ENCODE peak calls at places on chromosomes 2 and 18, in eight cellular contexts. One of them, this sample, is unnamed.

GRCh38 chr2:108236676-108237335 is 3.0 kb upstream of the SULT1C3 start:
- DNase-seq in type B pancreatic cell: no peak
- DNase-seq in endothelial cell: no peak
- DNase-seq in lower lobe of right lung: no peak
- DNase-seq in GM10248: no peak
- DNase-seq in IMR-90: no peak
- DNase-seq in PC-9: no peak
- DNase-seq in GM12864: no peak
- DNase-seq in this sample: no peak

GRCh38 chr2:27715318-27716165 is 51.9 kb downstream of the SLC4A1AP start:
- DNase-seq in type B pancreatic cell: no peak
- DNase-seq in lower lobe of right lung: no peak
- DNase-seq in IMR-90: peak; percentile 69
- DNase-seq in PC-9: peak; percentile 71
- DNase-seq in endothelial cell: peak; percentile 44
- DNase-seq in GM10248: peak; percentile 72
- DNase-seq in GM12864: no peak
- DNase-seq in this sample: no peak

GRCh38 chr18:63890950-63891304 is 3.4 kb downstream of the SERPINB2 start:
- DNase-seq in PC-9: no peak
- DNase-seq in IMR-90: peak; percentile 18
- DNase-seq in endothelial cell: no peak
- DNase-seq in GM10248: peak; percentile 48
- DNase-seq in type B pancreatic cell: no peak
- DNase-seq in lower lobe of right lung: no peak
- DNase-seq in GM12864: peak; percentile 19
- DNase-seq in this sample: no peak

GRCh38 chr2:225937625-225938024 is 538.1 kb downstream of the NYAP2 start:
- DNase-seq in lower lobe of right lung: no peak
- DNase-seq in PC-9: no peak
- DNase-seq in GM12864: no peak
- DNase-seq in type B pancreatic cell: no peak
- DNase-seq in endothelial cell: no peak
- DNase-seq in GM10248: no peak
- DNase-seq in IMR-90: peak; percentile 36
- DNase-seq in this sample: no peak

GRCh38 chr2:160719116-160719515 is 225.5 kb upstream of the RBMS1 start:
- DNase-seq in IMR-90: peak; percentile 57
- DNase-seq in lower lobe of right lung: no peak
- DNase-seq in GM10248: no peak
- DNase-seq in type B pancreatic cell: no peak
- DNase-seq in PC-9: peak; percentile 38
- DNase-seq in endothelial cell: no peak
- DNase-seq in GM12864: no peak
- DNase-seq in this sample: no peak

GRCh38 chr2:209840434-209840833 is 68.8 kb downstream of the UNC80 start:
- DNase-seq in PC-9: no peak
- DNase-seq in GM12864: no peak
- DNase-seq in IMR-90: no peak
- DNase-seq in endothelial cell: no peak
- DNase-seq in lower lobe of right lung: no peak
- DNase-seq in GM10248: no peak
- DNase-seq in type B pancreatic cell: no peak
- DNase-seq in this sample: no peak

GRCh38 chr18:22230403-22231042 is 61.1 kb downstream of the GATA6 start:
- DNase-seq in IMR-90: peak; percentile 98
- DNase-seq in GM10248: no peak
- DNase-seq in type B pancreatic cell: no peak
- DNase-seq in GM12864: no peak
- DNase-seq in lower lobe of right lung: no peak
- DNase-seq in PC-9: no peak
- DNase-seq in endothelial cell: no peak
- DNase-seq in this sample: no peak

GRCh38 chr2:120939595-120940318 is 204.1 kb downstream of the GLI2 start:
- DNase-seq in type B pancreatic cell: no peak
- DNase-seq in GM12864: no peak
- DNase-seq in endothelial cell: no peak
- DNase-seq in PC-9: no peak
- DNase-seq in IMR-90: peak; percentile 95
- DNase-seq in lower lobe of right lung: no peak
- DNase-seq in GM10248: no peak
- DNase-seq in this sample: no peak

GRCh38 chr2:159694500-159695040 is 17.7 kb upstream of the MARCHF7 start:
- DNase-seq in lower lobe of right lung: no peak
- DNase-seq in GM12864: no peak
- DNase-seq in GM10248: no peak
- DNase-seq in PC-9: no peak
- DNase-seq in type B pancreatic cell: no peak
- DNase-seq in endothelial cell: no peak
- DNase-seq in IMR-90: no peak
- DNase-seq in this sample: no peak

GRCh38 chr2:54757496-54757895 is 34.0 kb downstream of the EML6 start:
- DNase-seq in PC-9: no peak
- DNase-seq in GM12864: no peak
- DNase-seq in IMR-90: peak; percentile 24
- DNase-seq in lower lobe of right lung: no peak
- DNase-seq in GM10248: peak; percentile 13
- DNase-seq in type B pancreatic cell: no peak
- DNase-seq in endothelial cell: peak; percentile 24
- DNase-seq in this sample: no peak

GRCh38 chr18:62637807-62638687 is 77.3 kb upstream of the PHLPP1 start:
- DNase-seq in GM12864: no peak
- DNase-seq in type B pancreatic cell: no peak
- DNase-seq in PC-9: no peak
- DNase-seq in GM10248: peak; percentile 72
- DNase-seq in IMR-90: peak; percentile 6
- DNase-seq in endothelial cell: peak; percentile 51
- DNase-seq in lower lobe of right lung: no peak
- DNase-seq in this sample: no peak

GRCh38 chr2:97656129-97656755 is 7.6 kb downstream of the ACTR1B start:
- DNase-seq in IMR-90: no peak
- DNase-seq in GM10248: no peak
- DNase-seq in PC-9: peak; percentile 22
- DNase-seq in lower lobe of right lung: no peak
- DNase-seq in type B pancreatic cell: no peak
- DNase-seq in GM12864: no peak
- DNase-seq in endothelial cell: no peak
- DNase-seq in this sample: no peak

GRCh38 chr2:47211497-47212011 is 56.4 kb upstream of the STPG4 start:
- DNase-seq in PC-9: peak; percentile 84
- DNase-seq in endothelial cell: no peak
- DNase-seq in GM12864: no peak
- DNase-seq in IMR-90: no peak
- DNase-seq in type B pancreatic cell: no peak
- DNase-seq in GM10248: no peak
- DNase-seq in lower lobe of right lung: no peak
- DNase-seq in this sample: no peak

GRCh38 chr2:8600456-8600855 is 81.4 kb upstream of the ID2 start:
- DNase-seq in IMR-90: no peak
- DNase-seq in lower lobe of right lung: peak; percentile 35
- DNase-seq in PC-9: no peak
- DNase-seq in GM12864: no peak
- DNase-seq in GM10248: no peak
- DNase-seq in type B pancreatic cell: no peak
- DNase-seq in endothelial cell: no peak
- DNase-seq in this sample: no peak

GRCh38 chr18:35438480-35439234 is 59.1 kb downstream of the INO80C start:
- DNase-seq in endothelial cell: no peak
- DNase-seq in PC-9: no peak
- DNase-seq in IMR-90: no peak
- DNase-seq in type B pancreatic cell: no peak
- DNase-seq in GM12864: no peak
- DNase-seq in GM10248: no peak
- DNase-seq in lower lobe of right lung: no peak
- DNase-seq in this sample: no peak

GRCh38 chr2:226123307-226123706 is 676.3 kb downstream of the IRS1 start:
- DNase-seq in GM12864: no peak
- DNase-seq in GM10248: no peak
- DNase-seq in PC-9: no peak
- DNase-seq in endothelial cell: no peak
- DNase-seq in IMR-90: no peak
- DNase-seq in lower lobe of right lung: no peak
- DNase-seq in type B pancreatic cell: no peak
- DNase-seq in this sample: no peak

GRCh38 chr2:177467646-177468045 is 75.1 kb downstream of the AGPS start:
- DNase-seq in PC-9: no peak
- DNase-seq in GM10248: no peak
- DNase-seq in lower lobe of right lung: no peak
- DNase-seq in type B pancreatic cell: no peak
- DNase-seq in GM12864: no peak
- DNase-seq in IMR-90: peak; percentile 76
- DNase-seq in endothelial cell: no peak
- DNase-seq in this sample: no peak

GRCh38 chr2:27322301-27322765 is 564 bp downstream of the MPV17 start:
- DNase-seq in type B pancreatic cell: no peak
- DNase-seq in GM10248: peak; percentile 50
- DNase-seq in PC-9: no peak
- DNase-seq in lower lobe of right lung: peak; percentile 60
- DNase-seq in endothelial cell: no peak
- DNase-seq in IMR-90: peak; percentile 8
- DNase-seq in GM12864: no peak
- DNase-seq in this sample: no peak

GRCh38 chr2:148643421-148643820 is 1.1 kb upstream of the EPC2 start:
- DNase-seq in GM12864: no peak
- DNase-seq in GM10248: peak; percentile 42
- DNase-seq in PC-9: no peak
- DNase-seq in lower lobe of right lung: no peak
- DNase-seq in endothelial cell: no peak
- DNase-seq in IMR-90: no peak
- DNase-seq in type B pancreatic cell: no peak
- DNase-seq in this sample: no peak

GRCh38 chr2:148643998-148644884 is at the start of gene EPC2:
- DNase-seq in type B pancreatic cell: peak; percentile 96
- DNase-seq in endothelial cell: peak; percentile 90
- DNase-seq in lower lobe of right lung: peak; percentile 92
- DNase-seq in GM10248: peak; percentile 85
- DNase-seq in IMR-90: peak; percentile 80
- DNase-seq in GM12864: peak; percentile 56
- DNase-seq in PC-9: peak; percentile 44
- DNase-seq in this sample: peak; percentile 27

GRCh38 chr2:148642112-148642744 is 2.3 kb upstream of the EPC2 start:
- DNase-seq in IMR-90: no peak
- DNase-seq in type B pancreatic cell: no peak
- DNase-seq in GM12864: no peak
- DNase-seq in lower lobe of right lung: no peak
- DNase-seq in endothelial cell: no peak
- DNase-seq in PC-9: peak; percentile 45
- DNase-seq in GM10248: no peak
- DNase-seq in this sample: no peak

GRCh38 chr2:148642891-148643416 is 1.6 kb upstream of the EPC2 start:
- DNase-seq in GM12864: no peak
- DNase-seq in IMR-90: no peak
- DNase-seq in GM10248: no peak
- DNase-seq in PC-9: no peak
- DNase-seq in lower lobe of right lung: no peak
- DNase-seq in type B pancreatic cell: no peak
- DNase-seq in endothelial cell: no peak
- DNase-seq in this sample: no peak

DNA sequence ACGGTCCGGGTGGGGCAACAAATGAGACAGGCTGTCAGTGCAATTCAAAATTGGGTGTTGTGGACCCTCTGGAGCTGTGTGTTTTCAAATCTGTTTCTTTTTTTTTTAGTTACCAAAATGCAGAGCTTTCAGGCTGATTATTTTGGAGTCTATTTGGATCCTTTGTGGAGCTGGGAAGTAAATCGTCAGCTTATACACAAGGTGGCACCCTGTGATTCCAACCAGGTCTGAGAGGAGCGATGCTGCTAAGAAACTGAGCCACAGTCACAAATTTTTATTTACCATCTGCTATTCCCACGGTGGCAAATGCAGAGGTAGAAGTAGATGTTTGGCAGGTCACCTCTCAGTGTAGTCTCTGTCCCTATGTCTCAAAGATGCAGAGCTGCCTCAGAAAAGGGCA is 3.8 kb upstream of the EPC2 start:
- DNase-seq in GM10248: no peak
- DNase-seq in lower lobe of right lung: no peak
- DNase-seq in GM12864: no peak
- DNase-seq in type B pancreatic cell: no peak
- DNase-seq in PC-9: no peak
- DNase-seq in endothelial cell: no peak
- DNase-seq in IMR-90: peak; percentile 25
- DNase-seq in this sample: no peak
- TF ChIP-seq CTCF in GM10248: no peak
- TF ChIP-seq CTCF in lower lobe of right lung: no peak
- TF ChIP-seq CTCF in GM12864: no peak
- TF ChIP-seq CTCF in type B pancreatic cell: no peak
- TF ChIP-seq CTCF in PC-9: no peak
- TF ChIP-seq CTCF in endothelial cell: no peak
- TF ChIP-seq CTCF in IMR-90: peak; percentile 24
- TF ChIP-seq CTCF in this sample: no peak

DNA sequence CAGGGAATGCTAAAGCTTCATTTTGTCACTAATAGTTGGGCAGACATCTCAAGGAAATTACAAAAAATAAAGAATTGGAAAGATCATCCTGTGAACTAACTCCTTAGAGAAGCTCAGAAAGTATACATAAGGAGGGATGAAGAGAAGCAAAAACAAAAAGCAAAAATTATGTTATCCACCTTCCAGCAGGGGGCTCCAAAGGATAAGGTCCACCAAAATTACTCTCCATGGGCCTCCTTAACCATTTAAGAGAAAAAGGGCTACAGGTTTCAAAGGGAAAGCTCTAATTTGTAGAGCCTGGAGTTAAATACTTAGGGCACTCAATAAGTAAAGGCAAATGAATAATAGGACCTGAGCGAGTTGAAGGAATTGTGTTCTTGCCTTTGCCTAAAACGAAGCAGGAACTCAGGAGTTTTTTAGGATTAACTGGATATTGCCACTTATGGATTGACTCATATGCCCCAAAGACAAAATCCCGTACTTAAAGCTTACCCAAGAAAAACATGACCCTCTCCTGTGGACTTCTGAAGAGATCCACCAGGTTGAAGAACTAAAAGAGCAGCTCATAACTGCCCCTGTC is 1167.9 kb downstream of the DSC3 start:
- DNase-seq in IMR-90: peak; percentile 20
- DNase-seq in lower lobe of right lung: no peak
- DNase-seq in PC-9: no peak
- DNase-seq in type B pancreatic cell: no peak
- DNase-seq in endothelial cell: peak; percentile 53
- DNase-seq in GM10248: peak; percentile 4
- DNase-seq in GM12864: no peak
- DNase-seq in this sample: no peak
- TF ChIP-seq CTCF in IMR-90: peak; percentile 57
- TF ChIP-seq CTCF in lower lobe of right lung: peak; percentile 42
- TF ChIP-seq CTCF in PC-9: peak; percentile 64
- TF ChIP-seq CTCF in type B pancreatic cell: peak; percentile 79
- TF ChIP-seq CTCF in endothelial cell: peak; percentile 85
- TF ChIP-seq CTCF in GM10248: peak; percentile 41
- TF ChIP-seq CTCF in GM12864: peak; percentile 41
- TF ChIP-seq CTCF in this sample: peak; percentile 13

GRCh38 chr2:219116776-219117646 is 43.6 kb downstream of the NHEJ1 start:
- DNase-seq in GM10248: no peak
- DNase-seq in endothelial cell: no peak
- DNase-seq in IMR-90: no peak
- DNase-seq in type B pancreatic cell: no peak
- DNase-seq in PC-9: no peak
- DNase-seq in GM12864: no peak
- DNase-seq in lower lobe of right lung: no peak
- DNase-seq in this sample: no peak
- TF ChIP-seq CTCF in GM10248: no peak
- TF ChIP-seq CTCF in endothelial cell: no peak
- TF ChIP-seq CTCF in IMR-90: no peak
- TF ChIP-seq CTCF in type B pancreatic cell: no peak
- TF ChIP-seq CTCF in PC-9: no peak
- TF ChIP-seq CTCF in GM12864: no peak
- TF ChIP-seq CTCF in lower lobe of right lung: no peak
- TF ChIP-seq CTCF in this sample: no peak

GRCh38 chr2:102070058-102070642 is 72.4 kb upstream of the IL1R1 start:
- DNase-seq in PC-9: no peak
- DNase-seq in IMR-90: peak; percentile 80
- DNase-seq in GM10248: no peak
- DNase-seq in GM12864: no peak
- DNase-seq in type B pancreatic cell: no peak
- DNase-seq in endothelial cell: no peak
- DNase-seq in lower lobe of right lung: peak; percentile 93
- DNase-seq in this sample: no peak
- TF ChIP-seq CTCF in PC-9: no peak
- TF ChIP-seq CTCF in IMR-90: peak; percentile 26
- TF ChIP-seq CTCF in GM10248: no peak
- TF ChIP-seq CTCF in GM12864: no peak
- TF ChIP-seq CTCF in type B pancreatic cell: no peak
- TF ChIP-seq CTCF in endothelial cell: no peak
- TF ChIP-seq CTCF in lower lobe of right lung: no peak
- TF ChIP-seq CTCF in this sample: no peak

This sample was measured in esophagus squamous epithelium.